ENCODE peak calls at places on chromosomes 2 and 18, in nine cellular contexts. One of them, this sample, is unnamed.

GRCh38 chr2:222582931-222583330 is 73.0 kb downstream of the FARSB start:
- DNase-seq in tibial nerve: no peak
- DNase-seq in osteocyte: no peak
- DNase-seq in anterior cingulate cortex: no peak
- DNase-seq in activated T-helper 1 cell treated with anti-CD3 and anti-CD28 coated beads, Interleukin-2, amount 50 U/mL, for 16 hours: no peak
- DNase-seq in stimulated activated CD8-positive, alpha-beta memory T cell treated with anti-CD3 and anti-CD28 coated beads, Interleukin-7, amount 100 ng/mL, for 24 hours: no peak
- DNase-seq in stimulated activated CD4-positive, alpha-beta T cell treated with anti-CD3 and anti-CD28 coated beads, Interleukin-1b, Interleukin-23, amount 100 ng/mL, for 24 hours: no peak
- DNase-seq in amygdala: no peak
- DNase-seq in ELR: peak; percentile 35
- DNase-seq in this sample: no peak

GRCh38 chr2:138711812-138712211 is 68.4 kb downstream of the NXPH2 start:
- DNase-seq in activated T-helper 1 cell treated with anti-CD3 and anti-CD28 coated beads, Interleukin-2, amount 50 U/mL, for 16 hours: no peak
- DNase-seq in ELR: peak; percentile 8
- DNase-seq in anterior cingulate cortex: no peak
- DNase-seq in tibial nerve: no peak
- DNase-seq in osteocyte: no peak
- DNase-seq in stimulated activated CD8-positive, alpha-beta memory T cell treated with anti-CD3 and anti-CD28 coated beads, Interleukin-7, amount 100 ng/mL, for 24 hours: no peak
- DNase-seq in amygdala: no peak
- DNase-seq in stimulated activated CD4-positive, alpha-beta T cell treated with anti-CD3 and anti-CD28 coated beads, Interleukin-1b, Interleukin-23, amount 100 ng/mL, for 24 hours: no peak
- DNase-seq in this sample: no peak

GRCh38 chr2:154698238-154698788 is at the start of gene KCNJ3:
- DNase-seq in stimulated activated CD4-positive, alpha-beta T cell treated with anti-CD3 and anti-CD28 coated beads, Interleukin-1b, Interleukin-23, amount 100 ng/mL, for 24 hours: no peak
- DNase-seq in activated T-helper 1 cell treated with anti-CD3 and anti-CD28 coated beads, Interleukin-2, amount 50 U/mL, for 16 hours: no peak
- DNase-seq in tibial nerve: no peak
- DNase-seq in anterior cingulate cortex: no peak
- DNase-seq in osteocyte: no peak
- DNase-seq in ELR: no peak
- DNase-seq in stimulated activated CD8-positive, alpha-beta memory T cell treated with anti-CD3 and anti-CD28 coated beads, Interleukin-7, amount 100 ng/mL, for 24 hours: no peak
- DNase-seq in amygdala: no peak
- DNase-seq in this sample: no peak

GRCh38 chr18:2459886-2460285 is 111.4 kb downstream of the METTL4 start:
- DNase-seq in anterior cingulate cortex: no peak
- DNase-seq in amygdala: no peak
- DNase-seq in tibial nerve: no peak
- DNase-seq in osteocyte: no peak
- DNase-seq in ELR: peak; percentile 57
- DNase-seq in stimulated activated CD4-positive, alpha-beta T cell treated with anti-CD3 and anti-CD28 coated beads, Interleukin-1b, Interleukin-23, amount 100 ng/mL, for 24 hours: no peak
- DNase-seq in activated T-helper 1 cell treated with anti-CD3 and anti-CD28 coated beads, Interleukin-2, amount 50 U/mL, for 16 hours: no peak
- DNase-seq in stimulated activated CD8-positive, alpha-beta memory T cell treated with anti-CD3 and anti-CD28 coated beads, Interleukin-7, amount 100 ng/mL, for 24 hours: no peak
- DNase-seq in this sample: no peak

GRCh38 chr18:41391616-41392610 is 563.1 kb upstream of the PIK3C3 start:
- DNase-seq in activated T-helper 1 cell treated with anti-CD3 and anti-CD28 coated beads, Interleukin-2, amount 50 U/mL, for 16 hours: no peak
- DNase-seq in ELR: peak; percentile 83
- DNase-seq in anterior cingulate cortex: peak; percentile 2
- DNase-seq in stimulated activated CD8-positive, alpha-beta memory T cell treated with anti-CD3 and anti-CD28 coated beads, Interleukin-7, amount 100 ng/mL, for 24 hours: no peak
- DNase-seq in stimulated activated CD4-positive, alpha-beta T cell treated with anti-CD3 and anti-CD28 coated beads, Interleukin-1b, Interleukin-23, amount 100 ng/mL, for 24 hours: no peak
- DNase-seq in osteocyte: peak; percentile 85
- DNase-seq in amygdala: peak; percentile 14
- DNase-seq in tibial nerve: no peak
- DNase-seq in this sample: no peak

GRCh38 chr18:52812834-52813233 is 472.8 kb downstream of the DCC start:
- DNase-seq in tibial nerve: no peak
- DNase-seq in osteocyte: no peak
- DNase-seq in ELR: no peak
- DNase-seq in amygdala: no peak
- DNase-seq in stimulated activated CD8-positive, alpha-beta memory T cell treated with anti-CD3 and anti-CD28 coated beads, Interleukin-7, amount 100 ng/mL, for 24 hours: no peak
- DNase-seq in anterior cingulate cortex: no peak
- DNase-seq in stimulated activated CD4-positive, alpha-beta T cell treated with anti-CD3 and anti-CD28 coated beads, Interleukin-1b, Interleukin-23, amount 100 ng/mL, for 24 hours: no peak
- DNase-seq in activated T-helper 1 cell treated with anti-CD3 and anti-CD28 coated beads, Interleukin-2, amount 50 U/mL, for 16 hours: no peak
- DNase-seq in this sample: no peak

GRCh38 chr2:41966431-41966893 is 81.4 kb upstream of the PKDCC start:
- DNase-seq in stimulated activated CD8-positive, alpha-beta memory T cell treated with anti-CD3 and anti-CD28 coated beads, Interleukin-7, amount 100 ng/mL, for 24 hours: no peak
- DNase-seq in activated T-helper 1 cell treated with anti-CD3 and anti-CD28 coated beads, Interleukin-2, amount 50 U/mL, for 16 hours: no peak
- DNase-seq in tibial nerve: peak; percentile 81
- DNase-seq in anterior cingulate cortex: peak; percentile 59
- DNase-seq in amygdala: peak; percentile 72
- DNase-seq in osteocyte: peak; percentile 94
- DNase-seq in ELR: peak; percentile 91
- DNase-seq in stimulated activated CD4-positive, alpha-beta T cell treated with anti-CD3 and anti-CD28 coated beads, Interleukin-1b, Interleukin-23, amount 100 ng/mL, for 24 hours: no peak
- DNase-seq in this sample: peak; percentile 93

GRCh38 chr2:58427572-58428285 is 186.6 kb upstream of the FANCL start:
- DNase-seq in osteocyte: no peak
- DNase-seq in anterior cingulate cortex: peak; percentile 20
- DNase-seq in ELR: peak; percentile 55
- DNase-seq in stimulated activated CD4-positive, alpha-beta T cell treated with anti-CD3 and anti-CD28 coated beads, Interleukin-1b, Interleukin-23, amount 100 ng/mL, for 24 hours: no peak
- DNase-seq in stimulated activated CD8-positive, alpha-beta memory T cell treated with anti-CD3 and anti-CD28 coated beads, Interleukin-7, amount 100 ng/mL, for 24 hours: no peak
- DNase-seq in amygdala: no peak
- DNase-seq in activated T-helper 1 cell treated with anti-CD3 and anti-CD28 coated beads, Interleukin-2, amount 50 U/mL, for 16 hours: no peak
- DNase-seq in tibial nerve: no peak
- DNase-seq in this sample: no peak

GRCh38 chr2:215590353-215590752 is 154.5 kb upstream of the FN1 start:
- DNase-seq in tibial nerve: no peak
- DNase-seq in anterior cingulate cortex: no peak
- DNase-seq in activated T-helper 1 cell treated with anti-CD3 and anti-CD28 coated beads, Interleukin-2, amount 50 U/mL, for 16 hours: no peak
- DNase-seq in osteocyte: no peak
- DNase-seq in ELR: peak; percentile 63
- DNase-seq in amygdala: no peak
- DNase-seq in stimulated activated CD8-positive, alpha-beta memory T cell treated with anti-CD3 and anti-CD28 coated beads, Interleukin-7, amount 100 ng/mL, for 24 hours: no peak
- DNase-seq in stimulated activated CD4-positive, alpha-beta T cell treated with anti-CD3 and anti-CD28 coated beads, Interleukin-1b, Interleukin-23, amount 100 ng/mL, for 24 hours: no peak
- DNase-seq in this sample: no peak